ENCODE peak calls at places on chromosomes 2 and 18, in six cellular contexts. B, G, J, W, K and Q are unnamed samples.

GRCh38 chr2:96537066-96537733 is 648 bp downstream of the ARID5A start:
- DNase-seq in W (peak), J (peak), K (peak), B (peak), G (no peak), Q (peak)

GRCh38 chr2:237405605-237406004 is 8.4 kb downstream of the COL6A3 start:
- DNase-seq in K (no peak), W (no peak), J (no peak), B (no peak), G (no peak), Q (no peak)

GRCh38 chr2:42100696-42101585 is 53.1 kb downstream of the PKDCC start:
- DNase-seq in B (peak), W (peak), J (no peak), K (no peak), G (no peak), Q (peak)

GRCh38 chr18:9746958-9747357 is 38.9 kb downstream of the RAB31 start:
- DNase-seq in W (no peak), K (no peak), G (no peak), J (no peak), B (no peak), Q (no peak)

GRCh38 chr2:42964444-42965081 is 172.2 kb upstream of the HAAO start:
- DNase-seq in W (peak), B (no peak), K (no peak), J (no peak), G (no peak), Q (no peak)

GRCh38 chr2:203728321-203728720 is 21.9 kb downstream of the CD28 start:
- DNase-seq in W (no peak), J (no peak), B (no peak), K (no peak), G (no peak), Q (no peak)

GRCh38 chr2:172106128-172106961 is 3.6 kb upstream of the DLX2 start:
- DNase-seq in J (peak), B (no peak), K (peak), W (no peak), G (peak), Q (no peak)

GRCh38 chr2:152710713-152711112 is 6.5 kb downstream of the PRPF40A start:
- DNase-seq in G (no peak), W (no peak), B (no peak), K (no peak), J (no peak), Q (no peak)

GRCh38 chr18:55546873-55547704 is 40.9 kb downstream of the TCF4 start:
- DNase-seq in W (peak), J (no peak), K (no peak), G (no peak), B (no peak), Q (no peak)

GRCh38 chr2:240898108-240898730 is 2.3 kb upstream of the MAB21L4 start:
- DNase-seq in J (no peak), B (peak), K (no peak), G (no peak), W (peak), Q (peak)

GRCh38 chr2:157363612-157364101 is 38.0 kb upstream of the ERMN start:
- DNase-seq in B (no peak), G (no peak), J (no peak), K (no peak), W (no peak), Q (no peak)

GRCh38 chr2:19351914-19352697 is 6.3 kb downstream of the OSR1 start:
- DNase-seq in G (no peak), J (peak), K (no peak), B (no peak), W (no peak), Q (no peak)

GRCh38 chr2:16713011-16713423 is 47.4 kb upstream of the CYRIA start:
- DNase-seq in B (no peak), W (no peak), K (no peak), J (no peak), G (no peak), Q (no peak)

GRCh38 chr2:94758546-94758945 is 112.7 kb upstream of the TEKT4 start:
- DNase-seq in W (no peak), J (no peak), B (no peak), G (no peak), K (no peak), Q (no peak)

GRCh38 chr2:188628989-188629889 is 337.6 kb downstream of the GULP1 start:
- DNase-seq in J (no peak), W (no peak), G (no peak), K (no peak), B (no peak), Q (no peak)

GRCh38 chr2:231228974-231229373 is 30.5 kb downstream of the ARMC9 start:
- DNase-seq in G (no peak), J (peak), W (peak), B (no peak), K (no peak), Q (no peak)

GRCh38 chr2:164747140-164747539 is 94.5 kb downstream of the COBLL1 start:
- DNase-seq in W (no peak), K (no peak), G (no peak), B (no peak), J (no peak), Q (no peak)

GRCh38 chr18:8367217-8367988 is 241.8 kb upstream of the RAB12 start:
- DNase-seq in B (peak), J (peak), W (no peak), G (no peak), K (peak), Q (peak)

GRCh38 chr2:130795431-130795830 is 40.1 kb downstream of the AMER3 start:
- DNase-seq in W (no peak), G (no peak), K (no peak), B (no peak), J (no peak), Q (no peak)

GRCh38 chr18:5415035-5415434 is 119.5 kb upstream of the ZBTB14 start:
- DNase-seq in J (no peak), G (no peak), W (no peak), K (no peak), B (no peak), Q (no peak)

GRCh38 chr2:113068706-113069485 is 1.1 kb downstream of the IL1F10 start:
- DNase-seq in W (no peak), G (no peak), B (no peak), K (no peak), J (no peak), Q (no peak)

GRCh38 chr2:106581276-106581675 is 94.1 kb downstream of the CD8B2 start:
- DNase-seq in G (no peak), W (no peak), K (no peak), J (no peak), B (no peak), Q (no peak)

GRCh38 chr2:62413116-62413663 is 92.8 kb downstream of the TMEM17 start:
- DNase-seq in G (peak), W (no peak), B (no peak), K (no peak), J (no peak), Q (no peak)

GRCh38 chr2:213980883-213981282 is 430.0 kb upstream of the VWC2L start:
- DNase-seq in K (no peak), W (no peak), B (no peak), J (no peak), G (no peak), Q (no peak)

GRCh38 chr2:134499307-134499706 is 219.5 kb downstream of the TMEM163 start:
- DNase-seq in G (no peak), K (no peak), W (no peak), B (no peak), J (peak), Q (no peak)

GRCh38 chr2:208320686-208321085 is 54.6 kb downstream of the PIKFYVE start:
- DNase-seq in G (no peak), B (no peak), J (no peak), W (no peak), K (no peak), Q (no peak)

GRCh38 chr2:22194218-22194617 is 1070.5 kb downstream of the TDRD15 start:
- DNase-seq in G (no peak), B (no peak), W (no peak), J (no peak), K (no peak), Q (no peak)

GRCh38 chr2:83054751-83055150 is 1404.3 kb downstream of the SUCLG1 start:
- DNase-seq in W (no peak), K (no peak), B (no peak), J (no peak), G (no peak), Q (no peak)

GRCh38 chr2:199258291-199258690 is 199.4 kb downstream of the SATB2 start:
- DNase-seq in K (no peak), W (no peak), G (no peak), B (no peak), J (no peak), Q (no peak)

GRCh38 chr2:237421542-237422047 is 7.6 kb upstream of the COL6A3 start:
- DNase-seq in K (peak), G (peak), B (peak), W (peak), J (peak), Q (peak)

GRCh38 chr2:239251971-239252370 is 148.8 kb downstream of the HDAC4 start:
- DNase-seq in J (no peak), K (no peak), W (peak), B (no peak), G (no peak), Q (no peak)

GRCh38 chr2:204480262-204480661 is 65.0 kb upstream of the PARD3B start:
- DNase-seq in J (no peak), W (no peak), G (no peak), K (no peak), B (no peak), Q (no peak)

GRCh38 chr2:10186868-10187535 is 64.5 kb downstream of the RRM2 start:
- DNase-seq in B (no peak), K (no peak), J (peak), W (no peak), G (no peak), Q (no peak)

DNA sequence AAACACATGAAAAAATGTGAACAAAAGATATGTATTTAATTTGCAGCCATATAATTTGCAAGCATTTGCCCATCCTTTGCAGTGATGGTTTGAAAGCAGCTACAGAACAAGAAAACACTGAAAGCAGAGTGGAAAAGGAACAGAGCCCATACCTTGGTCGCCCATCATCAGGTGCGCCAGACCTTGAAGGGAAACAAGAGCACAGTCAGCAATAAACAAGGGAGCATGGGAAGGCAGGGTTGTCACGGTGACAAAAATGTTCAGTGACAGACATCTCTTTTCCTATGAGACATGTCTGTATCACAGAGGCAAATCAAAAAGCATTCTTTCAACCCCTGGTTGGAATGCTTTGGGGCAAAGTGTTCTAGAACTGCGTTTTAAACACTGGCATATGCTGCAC is 109.4 kb downstream of the NRXN1 start:
- DNase-seq in G (no peak), J (no peak), W (no peak), B (no peak), K (no peak), Q (no peak)
- TF ChIP-seq EP300 in G (no peak), J (no peak), W (no peak), B (no peak), K (no peak), Q (no peak)

DNA sequence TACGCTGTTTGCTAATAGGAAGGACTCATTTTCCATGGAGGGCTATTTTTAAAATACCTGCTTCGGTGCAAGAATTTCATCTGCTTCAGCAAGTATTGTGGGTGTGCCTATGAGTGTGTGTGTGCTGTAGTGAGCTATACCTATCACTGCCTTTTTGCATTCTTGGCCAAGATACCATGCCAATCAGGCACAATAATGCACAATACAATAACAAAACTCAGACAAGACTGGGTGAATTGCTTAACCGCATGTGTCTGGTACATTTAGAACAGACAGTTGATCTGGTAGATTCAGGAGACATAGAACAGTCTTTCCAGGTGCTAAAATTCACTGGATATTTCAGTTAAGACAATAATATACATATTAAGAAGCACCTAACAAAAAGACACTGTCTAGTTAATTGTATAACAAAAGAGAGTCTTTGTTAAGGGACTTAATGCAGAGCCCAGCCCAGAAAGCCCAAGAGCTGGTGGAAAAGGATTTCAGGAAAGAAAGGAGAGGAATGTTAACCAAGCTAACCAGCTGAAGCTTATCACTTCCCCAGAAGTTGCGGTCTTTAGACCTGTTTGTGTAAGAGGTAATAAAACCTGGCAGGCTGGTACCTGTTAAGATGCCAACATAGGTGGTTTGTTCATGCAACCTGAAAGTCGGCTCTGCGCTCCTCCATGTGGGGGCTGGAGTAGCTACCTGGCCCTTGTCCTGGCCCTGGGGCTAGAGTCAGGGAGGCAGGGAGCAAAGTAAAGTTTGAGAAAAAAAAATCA is 153.3 kb upstream of the RBMS1 start:
- DNase-seq in B (peak), J (no peak), G (no peak), K (no peak), W (no peak), Q (no peak)
- H3K27ac ChIP-seq in B (no peak), J (no peak), G (no peak), K (no peak), W (no peak), Q (no peak)

GRCh38 chr2:55047677-55048299 is 2.5 kb downstream of the RTN4 start:
- DNase-seq in J (no peak), G (peak), B (no peak), W (no peak), K (no peak), Q (no peak)
- TF ChIP-seq POLR2AphosphoS5 in J (peak), G (no peak), B (no peak), W (peak), K (no peak), Q (no peak)

DNA sequence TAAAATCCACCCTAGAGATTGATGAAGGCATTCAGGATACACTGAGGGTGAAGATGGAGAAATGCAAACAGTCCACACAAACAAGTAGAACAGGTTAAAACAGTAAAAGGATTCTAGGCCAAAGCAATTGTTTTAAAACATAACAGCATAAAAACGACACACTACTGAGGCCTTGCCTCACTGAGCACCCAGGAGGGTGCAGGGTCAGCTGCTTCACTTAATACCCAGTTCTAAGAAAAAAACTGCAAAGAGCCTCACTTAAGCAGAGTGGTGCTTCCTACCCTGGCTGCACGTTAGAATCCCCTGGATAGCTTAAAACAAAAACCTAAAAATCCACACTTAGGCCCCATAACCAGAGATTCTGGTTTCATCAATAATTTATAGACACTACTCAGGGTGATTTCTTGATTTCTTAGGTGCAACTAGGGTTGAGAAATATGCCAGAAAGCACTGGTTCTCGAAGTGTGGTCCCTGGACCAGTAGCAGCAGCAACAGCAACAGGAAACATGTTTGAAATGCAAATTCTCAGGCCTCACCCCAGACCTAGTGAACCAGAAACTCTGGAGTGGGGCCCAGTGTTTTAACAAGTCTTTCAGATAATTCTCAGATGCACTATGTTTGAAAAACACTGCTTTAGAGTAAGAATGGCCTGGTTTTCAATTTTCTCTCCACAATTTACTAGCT is 279.1 kb downstream of the ZEB2 start:
- DNase-seq in J (no peak), B (no peak), K (no peak), G (no peak), W (no peak), Q (no peak)
- TF ChIP-seq EP300 in J (no peak), B (no peak), K (no peak), G (no peak), W (no peak), Q (no peak)

GRCh38 chr18:75208836-75209128 is 157 bp downstream of the PTGR3 start:
- DNase-seq in J (no peak), B (peak), K (no peak), W (peak), G (no peak), Q (no peak)

GRCh38 chr18:75206637-75207297 is 2.2 kb downstream of the PTGR3 start:
- DNase-seq in K (no peak), W (no peak), J (no peak), G (no peak), B (no peak), Q (no peak)

GRCh38 chr18:75205760-75206109 is 3.2 kb downstream of the PTGR3 start:
- DNase-seq in K (peak), G (no peak), B (no peak), W (no peak), J (no peak), Q (no peak)

GRCh38 chr18:75208055-75208835 is 694 bp downstream of the PTGR3 start:
- DNase-seq in J (peak), B (peak), K (peak), W (peak), G (peak), Q (peak)

GRCh38 chr18:75207298-75208054 is 1.5 kb downstream of the PTGR3 start:
- DNase-seq in J (no peak), W (no peak), G (peak), K (no peak), B (no peak), Q (peak)
- H3K27ac ChIP-seq in J (no peak), W (peak), G (peak), K (peak), B (peak), Q (peak)

DNA sequence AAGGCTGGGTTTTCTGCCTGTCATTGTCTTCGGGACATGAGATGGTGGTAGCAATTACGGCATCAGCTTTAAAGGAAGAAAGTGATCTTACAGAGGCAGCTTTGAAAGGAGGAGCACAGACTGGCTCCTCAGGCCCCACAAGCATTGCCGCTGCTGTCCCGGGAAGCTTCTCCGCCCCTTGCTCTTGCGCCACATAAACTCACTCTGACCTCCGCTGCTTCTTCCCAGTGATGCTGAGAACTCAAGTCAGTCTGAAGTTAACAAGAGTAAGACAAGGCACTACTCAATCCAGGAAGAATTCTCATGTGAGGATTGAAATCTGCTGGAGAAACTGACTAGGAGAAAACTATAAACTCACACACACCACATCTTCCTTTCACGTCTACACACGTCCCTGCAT is 112.4 kb upstream of the RIOK3 start:
- DNase-seq in B (no peak), J (no peak), W (no peak), G (no peak), K (no peak), Q (no peak)
- TF ChIP-seq POLR2AphosphoS5 in B (no peak), J (no peak), W (no peak), G (no peak), K (no peak), Q (no peak)

GRCh38 chr18:32018331-32019250 is at the start of gene RNF125:
- DNase-seq in W (peak), G (peak), K (peak), B (peak), J (peak), Q (peak)
- TF ChIP-seq EP300 in W (no peak), G (no peak), K (peak), B (no peak), J (no peak), Q (no peak)

GRCh38 chr2:29700560-29700959 is 220.8 kb downstream of the ALK start:
- DNase-seq in G (no peak), J (no peak), B (no peak), W (no peak), K (no peak), Q (no peak)

GRCh38 chr2:29699045-29699444 is 222.3 kb downstream of the ALK start:
- DNase-seq in K (no peak), W (no peak), B (no peak), G (no peak), J (no peak), Q (no peak)

GRCh38 chr2:29697715-29698114 is 223.7 kb downstream of the ALK start:
- DNase-seq in J (no peak), G (no peak), B (no peak), K (no peak), W (no peak), Q (no peak)

GRCh38 chr2:29697181-29697580 is 224.2 kb downstream of the ALK start:
- DNase-seq in G (no peak), W (no peak), B (no peak), J (no peak), K (no peak), Q (no peak)

GRCh38 chr2:29698216-29698615 is 223.2 kb downstream of the ALK start:
- DNase-seq in G (no peak), J (no peak), W (no peak), K (no peak), B (no peak), Q (no peak)
- H3K27ac ChIP-seq in G (no peak), J (peak), W (no peak), K (no peak), B (no peak), Q (no peak)

DNA sequence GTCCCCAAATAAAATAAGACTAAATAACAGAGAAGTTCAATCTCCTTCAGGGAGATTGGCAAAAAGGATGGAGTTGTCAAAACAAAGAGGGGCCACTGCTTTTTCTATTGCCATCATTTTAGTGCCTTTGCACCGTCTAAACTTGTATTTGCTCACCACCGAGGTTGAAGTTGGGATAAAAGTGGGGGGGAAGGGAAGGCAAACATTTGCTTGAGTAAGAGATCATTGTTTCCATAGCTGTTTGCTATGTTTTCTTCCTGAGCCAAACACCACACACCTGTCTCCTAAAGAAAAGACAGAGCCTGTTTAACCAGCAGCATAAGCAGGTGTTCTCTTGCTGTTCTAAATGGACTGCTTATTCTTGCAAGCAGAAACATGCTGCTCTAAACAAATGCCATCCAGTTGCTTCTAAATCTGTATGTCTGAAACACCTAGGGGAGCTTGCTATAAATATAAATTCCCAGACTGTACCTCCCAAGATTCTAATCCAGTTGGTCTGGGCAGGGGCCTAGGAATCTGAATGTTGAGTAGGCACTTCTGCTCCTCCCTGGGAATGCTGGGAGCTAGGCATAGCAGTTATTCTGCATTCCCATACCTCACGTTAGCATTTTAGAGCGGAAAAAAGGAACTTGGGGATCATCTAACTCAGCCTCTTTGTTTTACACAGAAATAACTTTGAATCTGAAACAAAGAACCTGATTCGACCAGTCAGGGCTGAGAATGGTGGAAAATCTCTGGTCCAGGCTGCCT is 179.4 kb upstream of the ARL4C start:
- DNase-seq in G (peak), W (no peak), K (no peak), B (no peak), J (no peak), Q (no peak)
- TF ChIP-seq POLR2AphosphoS5 in G (no peak), W (no peak), K (no peak), B (no peak), J (no peak), Q (no peak)